ENCODE peak calls at places on chromosomes 4 and X, in ten cellular contexts. Y, I, V, T, A, L, X, S, Q and C are unnamed samples.

GRCh38 chr4:5918331-5919030 is 25.6 kb upstream of the CRMP1 start:
- DNase-seq in X (no peak), A (no peak), S (peak), Y (no peak), Q (no peak), I (no peak), L (no peak), V (no peak), T (no peak), C (no peak)

GRCh38 chr4:41199788-41200187 is 14.6 kb downstream of the APBB2 start:
- DNase-seq in Y (no peak), L (no peak), S (no peak), A (no peak), V (no peak), X (no peak), Q (no peak), T (no peak), I (no peak), C (no peak)

GRCh38 chr4:127505203-127505602 is 127.6 kb upstream of the INTU start:
- DNase-seq in X (peak), I (no peak), V (no peak), L (no peak), Y (no peak), S (peak), Q (no peak), T (no peak), A (peak), C (no peak)

GRCh38 chrX:96689951-96690350 is 5.3 kb downstream of the DIAPH2 start:
- DNase-seq in T (no peak), Q (no peak), V (no peak), I (no peak), L (no peak), Y (no peak), S (no peak), A (no peak), X (peak), C (no peak)

GRCh38 chrX:129959493-129959832 is 23.0 kb upstream of the BCORL1 start:
- DNase-seq in X (peak), S (no peak), L (peak), Y (no peak), T (no peak), A (no peak), Q (no peak), I (peak), V (peak), C (no peak)

GRCh38 chr4:77418333-77418732 is 187.3 kb upstream of the CXCL13 start:
- DNase-seq in Q (no peak), V (peak), Y (no peak), L (no peak), X (no peak), T (no peak), S (no peak), A (peak), I (no peak), C (no peak)

GRCh38 chrX:120419465-120419864 is 49.6 kb downstream of the LAMP2 start:
- DNase-seq in Q (no peak), I (no peak), S (no peak), T (no peak), A (no peak), X (no peak), V (peak), L (no peak), Y (no peak), C (no peak)

GRCh38 chr4:6992728-6993655 is 50.2 kb upstream of the TADA2B start:
- DNase-seq in X (peak), V (no peak), L (no peak), T (no peak), A (no peak), Y (peak), Q (peak), I (no peak), S (no peak), C (no peak)

GRCh38 chrX:40607381-40607780 is 15.8 kb upstream of the MPC1L start:
- DNase-seq in L (no peak), T (no peak), S (no peak), Q (no peak), A (no peak), X (peak), I (no peak), V (no peak), Y (no peak), C (no peak)

GRCh38 chr4:146029939-146030710 is 91.5 kb upstream of the ZNF827 start:
- DNase-seq in T (no peak), V (peak), L (no peak), Q (no peak), S (no peak), I (no peak), Y (no peak), A (no peak), X (no peak), C (no peak)

DNA sequence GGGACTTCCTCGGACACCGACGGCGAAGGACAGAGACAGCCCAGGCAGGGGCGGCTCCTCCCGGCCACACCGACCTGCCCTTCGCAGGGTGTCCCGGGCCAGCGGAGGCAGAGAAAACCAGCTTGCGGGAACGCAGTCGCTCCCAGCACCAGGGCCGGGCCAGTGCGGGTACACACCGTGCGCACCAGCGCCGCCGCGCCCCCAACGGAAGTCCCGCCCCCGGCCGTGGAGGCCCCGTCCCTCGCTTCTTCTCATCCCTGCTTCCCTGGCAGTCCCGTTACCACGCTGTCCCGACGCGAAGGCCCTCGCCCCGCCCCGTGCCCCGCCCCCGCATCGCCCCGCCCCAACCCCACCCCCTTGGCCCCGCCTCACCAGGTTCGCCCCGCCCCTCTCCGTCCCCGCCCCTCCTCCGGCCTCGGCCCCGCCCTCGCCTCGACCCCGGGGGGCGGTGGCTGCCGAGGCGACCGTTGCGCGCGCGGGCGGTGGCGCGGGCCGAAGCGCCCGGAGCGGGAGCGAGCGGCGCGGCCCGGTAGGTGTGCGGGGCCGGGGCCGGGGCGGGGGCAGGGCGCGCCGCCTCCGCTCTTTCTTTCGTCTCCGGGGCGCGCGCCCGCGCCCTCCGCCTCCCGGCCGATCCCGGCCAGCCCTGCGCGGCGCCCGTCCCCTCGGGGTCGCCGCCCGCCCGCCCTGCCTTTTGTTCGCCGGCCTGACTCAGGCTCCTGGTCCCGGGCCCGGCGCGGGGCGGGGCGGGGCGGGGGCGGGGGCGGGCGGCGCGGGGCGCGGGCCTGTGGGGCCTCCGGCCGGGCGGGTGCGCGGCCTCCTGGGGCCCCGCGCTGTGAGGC is at the start of gene RGS12:
- DNase-seq in I (peak), V (peak), T (peak), X (peak), A (peak), S (peak), Q (peak), L (peak), Y (peak), C (peak)
- TF ChIP-seq POLR2A in I (peak), V (peak), T (peak), X (peak), A (peak), S (peak), Q (peak), L (peak), Y (peak), C (peak)

DNA sequence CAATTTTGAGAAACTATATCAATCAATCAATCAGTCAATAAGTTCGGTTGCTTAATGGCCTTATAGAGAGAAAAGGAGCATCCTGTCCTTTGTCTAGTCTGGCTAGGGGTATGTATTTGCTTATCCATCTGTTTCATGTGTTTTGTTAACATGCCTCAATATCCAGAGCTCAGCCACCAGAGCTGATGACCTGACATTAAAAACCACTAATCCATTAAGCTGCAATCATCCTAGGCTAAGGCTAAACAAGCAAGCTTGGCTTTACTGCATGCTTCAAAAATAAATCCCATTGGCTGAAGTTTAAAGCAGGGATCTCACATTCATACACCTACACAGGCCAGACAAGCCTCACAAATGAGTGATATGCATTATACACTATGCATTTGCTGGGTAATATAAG is 139.7 kb downstream of the INPP4B start:
- DNase-seq in V (no peak), T (no peak), L (no peak), A (no peak), Y (no peak), I (no peak), Q (no peak), X (no peak), S (no peak), C (no peak)
- TF ChIP-seq POLR2A in V (no peak), T (no peak), L (no peak), A (no peak), Y (no peak), I (no peak), Q (no peak), X (no peak), S (no peak), C (no peak)

GRCh38 chr4:59057804-59058203 is 1947.6 kb upstream of the IGFBP7 start:
- DNase-seq in S (no peak), A (no peak), V (no peak), T (no peak), X (no peak), L (no peak), Q (no peak), Y (no peak), I (no peak), C (no peak)

GRCh38 chr4:59062970-59063369 is 1952.8 kb upstream of the IGFBP7 start:
- DNase-seq in S (no peak), X (no peak), I (no peak), Y (no peak), V (no peak), T (no peak), L (no peak), A (no peak), Q (no peak), C (no peak)

GRCh38 chr4:59060002-59060846 is 1950.0 kb upstream of the IGFBP7 start:
- DNase-seq in I (no peak), Q (no peak), Y (no peak), S (no peak), X (no peak), V (no peak), L (no peak), T (peak), A (no peak), C (no peak)

DNA sequence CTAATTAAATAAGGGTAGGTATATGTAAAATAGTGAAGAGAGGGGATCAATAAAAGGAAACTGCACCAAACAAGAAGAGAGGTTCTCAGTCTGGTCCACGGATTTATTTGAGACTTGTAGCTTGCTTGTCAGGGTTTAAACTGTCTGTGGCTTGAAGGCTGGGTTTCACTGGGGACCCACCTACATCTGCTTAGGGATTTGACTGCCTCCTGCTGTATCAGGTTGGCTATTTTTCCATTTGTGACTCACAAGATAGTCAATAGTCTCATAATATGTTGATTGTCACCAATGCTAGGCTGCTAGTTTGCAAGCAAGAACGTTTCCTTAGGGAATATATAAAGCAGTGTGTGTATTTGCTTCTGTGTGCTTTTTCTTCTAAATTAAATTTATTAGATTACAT is 1950.7 kb upstream of the IGFBP7 start:
- DNase-seq in Q (no peak), X (no peak), V (no peak), Y (no peak), L (no peak), T (no peak), S (no peak), A (no peak), I (no peak), C (no peak)
- TF ChIP-seq POLR2A in Q (no peak), X (no peak), V (no peak), Y (no peak), L (no peak), T (no peak), S (no peak), A (no peak), I (no peak), C (no peak)

GRCh38 chrX:12949205-12949926 is 25.5 kb upstream of the TMSB4X start:
- DNase-seq in L (no peak), Y (no peak), S (no peak), V (no peak), X (peak), A (no peak), T (no peak), I (no peak), Q (no peak), C (no peak)

GRCh38 chrX:12951590-12951965 is 23.3 kb upstream of the TMSB4X start:
- DNase-seq in A (no peak), L (no peak), T (no peak), Q (no peak), X (no peak), I (no peak), Y (no peak), V (no peak), S (no peak), C (no peak)

GRCh38 chrX:12949927-12950656 is 24.8 kb upstream of the TMSB4X start:
- DNase-seq in Q (peak), Y (peak), A (peak), S (peak), L (peak), I (peak), X (peak), V (peak), T (peak), C (peak)

GRCh38 chrX:12953420-12953819 is 21.5 kb upstream of the TMSB4X start:
- DNase-seq in Q (no peak), A (no peak), S (no peak), Y (no peak), X (no peak), L (no peak), T (no peak), V (no peak), I (no peak), C (no peak)

GRCh38 chrX:12950851-12951589 is 23.9 kb upstream of the TMSB4X start:
- DNase-seq in L (no peak), Q (no peak), V (peak), S (no peak), Y (peak), X (no peak), A (peak), I (no peak), T (no peak), C (no peak)
- TF ChIP-seq POLR2A in L (no peak), Q (no peak), V (no peak), S (no peak), Y (no peak), X (no peak), A (no peak), I (no peak), T (no peak), C (no peak)

DNA sequence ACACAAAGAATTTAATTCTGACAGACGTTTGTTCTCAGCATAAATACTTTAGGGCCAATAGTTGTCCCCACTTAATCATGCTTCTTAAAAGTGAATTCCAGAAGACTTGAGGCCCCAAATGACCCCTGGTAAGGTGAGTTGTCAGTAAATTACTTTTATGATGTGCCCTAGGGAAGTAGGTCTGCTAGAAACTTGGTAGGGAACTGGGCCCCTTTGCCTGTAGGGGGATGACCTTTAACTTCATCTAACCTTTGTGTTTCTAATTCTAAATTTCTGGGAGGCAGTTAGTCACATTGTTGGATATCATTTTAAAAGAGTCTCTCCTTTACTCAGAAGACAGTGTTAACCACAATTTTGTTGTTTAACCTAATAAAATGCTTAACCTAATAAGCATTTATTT is 28.8 kb downstream of the HHIP start:
- DNase-seq in T (no peak), L (no peak), I (no peak), Q (no peak), A (no peak), V (no peak), S (no peak), Y (no peak), X (no peak), C (no peak)
- TF ChIP-seq POLR2A in T (no peak), L (no peak), I (no peak), Q (no peak), A (no peak), V (no peak), S (no peak), Y (no peak), X (no peak), C (no peak)

DNA sequence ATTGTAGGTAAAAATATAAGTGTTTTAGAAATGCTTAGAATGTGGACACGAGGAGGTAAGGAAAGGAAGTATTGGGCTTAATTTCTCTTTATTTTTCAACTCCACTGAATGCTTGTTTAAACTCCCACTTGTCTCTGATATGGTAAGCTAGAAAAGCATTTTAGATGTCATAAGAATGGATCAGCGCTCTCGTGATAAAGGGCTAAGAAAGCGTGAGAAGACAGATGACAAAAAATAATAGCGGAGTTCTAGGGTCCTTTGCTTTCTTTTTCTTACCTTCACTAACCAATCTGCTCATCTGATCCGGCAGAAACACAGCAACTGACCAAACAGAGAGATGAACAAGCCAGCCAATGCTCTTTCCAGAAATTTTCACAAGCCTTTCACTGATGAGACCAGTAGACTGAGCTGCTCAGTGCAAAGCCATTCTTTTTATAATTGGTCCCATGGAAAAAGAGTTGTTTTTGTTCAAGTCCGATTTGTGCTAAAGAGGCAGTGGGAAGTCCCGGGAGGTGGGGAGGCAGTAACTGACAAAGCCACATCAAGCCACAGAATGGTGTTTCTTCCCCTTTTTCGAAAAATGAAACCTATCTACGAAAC is at the start of gene TASL:
- DNase-seq in I (no peak), Q (no peak), X (no peak), V (peak), Y (no peak), L (no peak), T (no peak), A (no peak), S (no peak), C (no peak)
- TF ChIP-seq POLR2A in I (no peak), Q (no peak), X (no peak), V (peak), Y (no peak), L (no peak), T (no peak), A (no peak), S (no peak), C (no peak)

GRCh38 chr4:85779165-85779564 is 304.2 kb downstream of the ARHGAP24 start:
- DNase-seq in A (no peak), I (no peak), X (peak), T (no peak), Q (no peak), Y (no peak), V (no peak), S (no peak), L (no peak), C (no peak)
- TF ChIP-seq POLR2A in A (no peak), I (no peak), X (no peak), T (no peak), Q (no peak), Y (no peak), V (no peak), S (no peak), L (no peak), C (no peak)